ENCODE peak calls at places on chromosomes 16 and 17, in four cellular contexts. One of them, this sample, is unnamed.

GRCh38 chr16:46768809-46769208 is 20.7 kb upstream of the MYLK3 start:
- DNase-seq in vagina: no peak
- DNase-seq in breast epithelium: no peak
- DNase-seq in prostate gland: no peak
- DNase-seq in this sample: no peak

GRCh38 chr16:66045626-66046025 is 320.9 kb upstream of the CDH5 start:
- DNase-seq in vagina: no peak
- DNase-seq in breast epithelium: no peak
- DNase-seq in prostate gland: no peak
- DNase-seq in this sample: no peak

GRCh38 chr17:41251261-41251660 is 1.8 kb downstream of the KRTAP9-4 start:
- DNase-seq in vagina: no peak
- DNase-seq in breast epithelium: no peak
- DNase-seq in prostate gland: no peak
- DNase-seq in this sample: no peak

GRCh38 chr16:72819345-72819744 is 228.6 kb downstream of the ZFHX3 start:
- DNase-seq in vagina: no peak
- DNase-seq in breast epithelium: no peak
- DNase-seq in prostate gland: no peak
- DNase-seq in this sample: no peak

GRCh38 chr16:79320956-79321355 is 279.6 kb downstream of the MAF start:
- DNase-seq in vagina: no peak
- DNase-seq in breast epithelium: no peak
- DNase-seq in prostate gland: no peak
- DNase-seq in this sample: no peak

GRCh38 chr17:57911834-57912673 is 43.2 kb downstream of the CUEDC1 start:
- DNase-seq in vagina: no peak
- DNase-seq in breast epithelium: peak
- DNase-seq in prostate gland: peak
- DNase-seq in this sample: no peak

GRCh38 chr16:82671743-82672142 is 45.0 kb downstream of the CDH13 start:
- DNase-seq in vagina: no peak
- DNase-seq in breast epithelium: no peak
- DNase-seq in prostate gland: no peak
- DNase-seq in this sample: no peak

GRCh38 chr17:50471009-50471905 is 2.6 kb upstream of the CHAD start:
- DNase-seq in vagina: no peak
- DNase-seq in breast epithelium: no peak
- DNase-seq in prostate gland: no peak
- DNase-seq in this sample: no peak

GRCh38 chr16:10356870-10357842 is 28.7 kb upstream of the ATF7IP2 start:
- DNase-seq in vagina: no peak
- DNase-seq in breast epithelium: no peak
- DNase-seq in prostate gland: no peak
- DNase-seq in this sample: no peak

GRCh38 chr17:72988451-72988850 is 104.0 kb downstream of the SLC39A11 start:
- DNase-seq in vagina: no peak
- DNase-seq in breast epithelium: no peak
- DNase-seq in prostate gland: no peak
- DNase-seq in this sample: no peak
- TF ChIP-seq POLR2AphosphoS5 in vagina: no peak
- TF ChIP-seq POLR2AphosphoS5 in breast epithelium: no peak
- TF ChIP-seq POLR2AphosphoS5 in prostate gland: no peak
- TF ChIP-seq POLR2AphosphoS5 in this sample: no peak

GRCh38 chr17:28901866-28902818 is 737 bp downstream of the DHRS13 start:
- DNase-seq in vagina: no peak
- DNase-seq in breast epithelium: no peak
- DNase-seq in prostate gland: peak
- DNase-seq in this sample: no peak
- TF ChIP-seq POLR2A in vagina: no peak
- TF ChIP-seq POLR2A in breast epithelium: no peak
- TF ChIP-seq POLR2A in prostate gland: no peak
- TF ChIP-seq POLR2A in this sample: no peak

GRCh38 chr17:82658331-82658730 is 10.1 kb upstream of the WDR45B start:
- DNase-seq in vagina: no peak
- DNase-seq in breast epithelium: no peak
- DNase-seq in prostate gland: no peak
- DNase-seq in this sample: no peak
- TF ChIP-seq POLR2AphosphoS5 in vagina: no peak
- TF ChIP-seq POLR2AphosphoS5 in breast epithelium: no peak
- TF ChIP-seq POLR2AphosphoS5 in prostate gland: no peak
- TF ChIP-seq POLR2AphosphoS5 in this sample: no peak

GRCh38 chr16:84996365-84996764 is 15.0 kb downstream of the ZDHHC7 start:
- DNase-seq in vagina: no peak
- DNase-seq in breast epithelium: no peak
- DNase-seq in prostate gland: no peak
- DNase-seq in this sample: no peak

GRCh38 chr16:84999200-84999599 is 12.1 kb downstream of the ZDHHC7 start:
- DNase-seq in vagina: no peak
- DNase-seq in breast epithelium: no peak
- DNase-seq in prostate gland: no peak
- DNase-seq in this sample: no peak

GRCh38 chr16:84993926-84994325 is 17.4 kb downstream of the ZDHHC7 start:
- DNase-seq in vagina: no peak
- DNase-seq in breast epithelium: no peak
- DNase-seq in prostate gland: no peak
- DNase-seq in this sample: no peak

GRCh38 chr16:84992700-84993075 is 18.6 kb downstream of the ZDHHC7 start:
- DNase-seq in vagina: no peak
- DNase-seq in breast epithelium: no peak
- DNase-seq in prostate gland: no peak
- DNase-seq in this sample: no peak

GRCh38 chr16:84995666-84996065 is 15.7 kb downstream of the ZDHHC7 start:
- DNase-seq in vagina: no peak
- DNase-seq in breast epithelium: no peak
- DNase-seq in prostate gland: no peak
- DNase-seq in this sample: no peak
- TF ChIP-seq POLR2A in vagina: no peak
- TF ChIP-seq POLR2A in breast epithelium: no peak
- TF ChIP-seq POLR2A in prostate gland: no peak
- TF ChIP-seq POLR2A in this sample: no peak

DNA sequence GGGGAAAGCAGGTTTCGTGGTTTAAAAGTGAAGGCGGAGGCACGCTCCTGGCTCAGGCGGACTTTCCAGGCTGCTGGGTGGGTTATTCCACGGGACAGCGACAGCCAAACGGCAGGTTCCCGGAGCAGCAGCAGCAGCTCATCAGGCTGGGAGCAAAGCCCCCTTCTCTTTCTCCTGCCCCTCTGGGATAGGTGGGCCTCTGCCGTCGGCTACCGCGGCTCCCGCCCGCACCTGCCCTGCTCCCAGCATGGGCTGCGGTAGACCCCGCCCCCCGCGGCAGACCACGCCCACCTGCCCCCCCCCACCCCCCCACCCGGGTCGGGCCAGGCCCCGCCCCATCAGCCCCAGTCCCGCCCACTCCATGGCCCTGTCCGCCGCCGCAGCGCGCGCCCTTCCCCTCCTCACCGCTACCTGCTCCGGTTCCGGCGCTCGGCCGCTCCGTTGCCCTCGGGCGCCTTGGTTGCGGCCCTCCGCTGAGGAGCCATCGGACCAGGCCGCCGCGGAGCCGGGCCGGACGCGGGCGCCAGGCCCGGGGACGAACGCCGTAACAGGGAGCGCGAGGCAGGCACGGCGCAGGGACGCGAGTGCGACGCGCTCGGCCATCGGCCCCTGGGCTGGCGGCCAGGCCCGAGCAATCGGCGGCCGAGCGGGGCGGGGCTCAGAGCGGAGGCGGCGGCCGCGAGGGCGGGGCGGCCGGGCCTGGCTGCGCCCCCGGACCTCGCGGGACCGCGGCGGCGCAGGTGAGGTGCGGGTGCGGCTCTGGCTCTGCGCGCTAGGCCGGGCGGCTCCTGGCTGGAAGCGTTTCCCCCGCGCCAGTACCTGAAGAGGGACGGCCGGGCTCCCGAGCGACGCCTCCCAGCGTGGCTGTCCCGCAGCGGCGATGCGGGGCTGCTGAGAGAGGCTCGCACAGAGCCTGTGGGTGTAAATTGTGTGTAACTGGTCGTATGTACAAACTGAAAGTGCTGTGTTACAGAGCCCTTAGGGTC is at the start of the genes HEXD and OGFOD3:
- DNase-seq in vagina: no peak
- DNase-seq in breast epithelium: peak
- DNase-seq in prostate gland: peak
- DNase-seq in this sample: peak
- TF ChIP-seq POLR2AphosphoS5 in vagina: peak
- TF ChIP-seq POLR2AphosphoS5 in breast epithelium: peak
- TF ChIP-seq POLR2AphosphoS5 in prostate gland: no peak
- TF ChIP-seq POLR2AphosphoS5 in this sample: peak

GRCh38 chr17:38735161-38735997 is 5.2 kb downstream of the CISD3 start:
- DNase-seq in vagina: no peak
- DNase-seq in breast epithelium: no peak
- DNase-seq in prostate gland: no peak
- DNase-seq in this sample: peak
- TF ChIP-seq POLR2A in vagina: no peak
- TF ChIP-seq POLR2A in breast epithelium: no peak
- TF ChIP-seq POLR2A in prostate gland: no peak
- TF ChIP-seq POLR2A in this sample: no peak

GRCh38 chr16:86514656-86515376 is 4.5 kb downstream of the FOXF1 start:
- DNase-seq in vagina: no peak
- DNase-seq in breast epithelium: no peak
- DNase-seq in prostate gland: no peak
- DNase-seq in this sample: no peak

GRCh38 chr16:86517033-86517432 is 6.7 kb downstream of the FOXF1 start:
- DNase-seq in vagina: no peak
- DNase-seq in breast epithelium: no peak
- DNase-seq in prostate gland: no peak
- DNase-seq in this sample: no peak

GRCh38 chr16:86516618-86517003 is 6.3 kb downstream of the FOXF1 start:
- DNase-seq in vagina: no peak
- DNase-seq in breast epithelium: no peak
- DNase-seq in prostate gland: no peak
- DNase-seq in this sample: no peak

GRCh38 chr16:86515780-86516617 is 5.7 kb downstream of the FOXF1 start:
- DNase-seq in vagina: no peak
- DNase-seq in breast epithelium: no peak
- DNase-seq in prostate gland: no peak
- DNase-seq in this sample: no peak

DNA sequence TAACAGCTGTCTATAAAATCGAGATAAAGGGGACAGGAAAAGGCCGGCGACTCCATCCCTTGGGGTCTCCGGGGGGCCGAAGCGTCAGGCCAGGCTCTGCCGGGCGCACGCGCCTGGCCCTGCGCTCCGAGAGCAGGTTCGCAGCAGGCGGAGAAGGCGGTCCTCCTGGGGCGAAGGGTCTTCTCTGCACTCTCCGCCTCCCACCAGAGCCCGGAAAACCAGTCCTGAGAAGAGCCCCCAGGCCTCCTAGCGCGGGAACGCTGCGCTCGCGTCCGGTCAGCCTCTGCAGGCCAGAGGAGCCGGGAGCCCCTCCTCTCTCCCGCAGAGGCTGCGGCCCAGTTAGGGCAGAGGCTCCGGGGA is 5.1 kb downstream of the FOXF1 start:
- DNase-seq in vagina: no peak
- DNase-seq in breast epithelium: no peak
- DNase-seq in prostate gland: no peak
- DNase-seq in this sample: no peak
- TF ChIP-seq POLR2AphosphoS5 in vagina: no peak
- TF ChIP-seq POLR2AphosphoS5 in breast epithelium: no peak
- TF ChIP-seq POLR2AphosphoS5 in prostate gland: no peak
- TF ChIP-seq POLR2AphosphoS5 in this sample: no peak